ENCODE peak calls at places on chromosomes 1 and 21, in ten cellular contexts. N is IMR-90; R is CD8-positive, alpha-beta T cell; K is adrenal gland; Y is aorta; M is small intestine; G is fibroblast of lung; P is Peyer's patch; T is heart left ventricle; S is uterus. Q is an unnamed sample. For H3K4me1, the result is how much of the 10 kb centered on the place peaks cover.

GRCh38 chr1:156149374-156150106 is 3.8 kb upstream of the SEMA4A start:
- DNase-seq in G (no peak), K (no peak), R (no peak), Y (no peak), P (no peak), M (no peak), T (no peak), N (no peak), S (no peak), Q (peak)

GRCh38 chr1:9294440-9294773 is 1.7 kb downstream of the SPSB1 start:
- DNase-seq in G (peak), N (peak), S (peak), P (no peak), R (no peak), K (no peak), Y (no peak), M (no peak), T (no peak), Q (no peak)

GRCh38 chr1:248810727-248811513 is 14.8 kb downstream of the SH3BP5L start:
- DNase-seq in R (no peak), G (no peak), N (no peak), P (no peak), K (no peak), S (no peak), T (no peak), Y (peak), M (peak), Q (no peak)

GRCh38 chr1:210882414-210883221 is 251.3 kb downstream of the KCNH1 start:
- DNase-seq in T (no peak), Y (no peak), R (no peak), P (no peak), M (no peak), S (no peak), G (peak), N (peak), K (no peak), Q (no peak)

GRCh38 chr21:38477241-38477640 is 21.0 kb downstream of the ERG start:
- DNase-seq in G (peak), T (no peak), P (no peak), M (no peak), S (no peak), K (no peak), Y (no peak), N (no peak), R (no peak), Q (no peak)

GRCh38 chr1:15714438-15715136 is 21.5 kb upstream of the SLC25A34 start:
- DNase-seq in M (no peak), N (peak), G (peak), Y (no peak), S (no peak), K (no peak), R (no peak), T (peak), P (no peak), Q (no peak)

GRCh38 chr1:4700801-4701200 is 46.4 kb downstream of the AJAP1 start:
- DNase-seq in P (no peak), T (no peak), Y (no peak), N (no peak), R (no peak), S (no peak), G (no peak), K (peak), M (no peak), Q (no peak)

GRCh38 chr1:204818998-204819397 is 51.7 kb upstream of the NFASC start:
- DNase-seq in R (no peak), K (no peak), P (no peak), S (peak), Y (no peak), N (no peak), G (no peak), M (no peak), T (no peak), Q (no peak)

GRCh38 chr1:210062033-210062432 is 124.0 kb downstream of the SYT14 start:
- DNase-seq in P (no peak), N (no peak), G (no peak), R (no peak), T (no peak), S (no peak), K (no peak), Y (no peak), M (no peak), Q (no peak)

GRCh38 chr1:54997711-54997986 is 1.1 kb upstream of the BSND start:
- DNase-seq in G (no peak), K (no peak), Y (no peak), N (no peak), S (no peak), R (no peak), T (no peak), M (no peak), P (no peak), Q (no peak)

GRCh38 chr1:117661027-117661426 is 55.2 kb downstream of the TENT5C start:
- DNase-seq in M (peak), S (no peak), K (no peak), P (no peak), R (no peak), T (no peak), G (no peak), Y (no peak), N (no peak), Q (no peak)

GRCh38 chr1:6688001-6688400 is 13.6 kb downstream of the DNAJC11 start:
- DNase-seq in R (no peak), N (peak), G (peak), S (no peak), M (no peak), T (no peak), P (no peak), Y (no peak), K (no peak), Q (no peak)

GRCh38 chr1:66271216-66271903 is 262.6 kb upstream of the SGIP1 start:
- DNase-seq in Y (peak), R (no peak), G (peak), T (peak), N (peak), S (peak), M (peak), P (no peak), K (peak), Q (peak)
- H3K4me1 ChIP-seq in Y (under half), R (under half), G (under half), T (under half), N (under half), S (under half), M (under half), P (under half), K (under half), Q (under half)

DNA sequence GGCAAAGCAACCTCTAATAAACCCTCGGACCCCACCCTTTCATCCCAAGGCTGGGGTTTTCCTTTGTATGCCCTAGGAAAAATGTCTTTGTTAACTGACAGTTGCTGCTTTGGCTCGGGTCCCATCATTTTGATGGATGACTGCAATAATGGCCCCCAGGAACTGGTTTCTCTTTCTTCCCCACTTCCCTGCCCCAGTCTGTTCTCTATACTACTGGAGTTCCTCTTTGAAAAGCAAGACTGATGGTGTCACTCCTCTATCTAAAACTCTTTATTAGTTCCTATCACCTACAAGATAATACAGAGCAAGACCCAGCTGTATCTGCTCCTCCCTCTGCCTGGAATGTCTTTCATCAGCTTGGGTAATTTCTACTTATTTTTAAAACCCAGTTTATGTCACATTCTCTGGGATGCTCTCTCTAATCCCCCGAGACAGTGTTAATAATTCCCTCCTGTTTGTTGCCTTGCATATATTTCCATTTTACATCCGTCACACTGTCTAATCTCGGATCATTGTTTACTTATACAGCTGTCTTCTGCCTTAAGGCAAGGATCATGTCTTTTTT is 16.2 kb downstream of the SLAMF1 start:
- DNase-seq in K (no peak), M (no peak), Y (no peak), P (no peak), G (no peak), T (no peak), R (no peak), S (no peak), N (no peak), Q (no peak)
- H3K27ac ChIP-seq in K (no peak), M (no peak), Y (no peak), P (peak), G (no peak), T (peak), R (no peak), S (no peak), N (no peak), Q (no peak)

GRCh38 chr1:61436491-61437120 is 288.3 kb downstream of the TM2D1 start:
- DNase-seq in N (no peak), K (no peak), Y (no peak), M (peak), S (no peak), R (no peak), P (no peak), G (peak), T (peak), Q (no peak)
- H3K4me1 ChIP-seq in N (under half), K (under half), Y (under half), M (under half), S (under half), R (under half), P (under half), G (under half), T (under half), Q (under half)

GRCh38 chr21:44517175-44517899 is 22.7 kb downstream of the KRTAP10-1 start:
- DNase-seq in S (no peak), G (peak), R (no peak), N (peak), T (peak), Y (peak), M (peak), K (no peak), P (peak), Q (peak)

GRCh38 chr21:44515359-44516165 is 24.4 kb downstream of the KRTAP10-1 start:
- DNase-seq in N (no peak), Y (peak), M (no peak), G (no peak), P (no peak), T (peak), S (no peak), R (no peak), K (no peak), Q (no peak)

GRCh38 chr21:44516828-44517174 is 23.2 kb downstream of the KRTAP10-1 start:
- DNase-seq in P (no peak), N (no peak), K (no peak), M (no peak), R (no peak), Y (peak), G (no peak), S (no peak), T (no peak), Q (no peak)

GRCh38 chr21:44514746-44515358 is 25.1 kb downstream of the KRTAP10-1 start:
- DNase-seq in G (no peak), K (no peak), R (no peak), T (peak), Y (no peak), M (no peak), N (no peak), S (no peak), P (no peak), Q (no peak)

GRCh38 chr21:44516342-44516741 is 23.7 kb downstream of the KRTAP10-1 start:
- DNase-seq in T (peak), P (no peak), Y (no peak), G (no peak), R (no peak), S (no peak), K (no peak), M (no peak), N (no peak), Q (no peak)
- H3K27ac ChIP-seq in T (no peak), P (no peak), Y (no peak), G (no peak), R (no peak), S (no peak), K (no peak), M (no peak), N (no peak), Q (no peak)

GRCh38 chr1:40712997-40713396 is 21.5 kb downstream of the NFYC start:
- DNase-seq in M (peak), T (no peak), Y (no peak), N (no peak), K (no peak), R (peak), P (no peak), S (no peak), G (no peak), Q (peak)
- H3K4me1 ChIP-seq in M (under half), T (under half), Y (under half), N (under half), K (half or more), R (under half), P (half or more), S (under half), G (under half), Q (half or more)

DNA sequence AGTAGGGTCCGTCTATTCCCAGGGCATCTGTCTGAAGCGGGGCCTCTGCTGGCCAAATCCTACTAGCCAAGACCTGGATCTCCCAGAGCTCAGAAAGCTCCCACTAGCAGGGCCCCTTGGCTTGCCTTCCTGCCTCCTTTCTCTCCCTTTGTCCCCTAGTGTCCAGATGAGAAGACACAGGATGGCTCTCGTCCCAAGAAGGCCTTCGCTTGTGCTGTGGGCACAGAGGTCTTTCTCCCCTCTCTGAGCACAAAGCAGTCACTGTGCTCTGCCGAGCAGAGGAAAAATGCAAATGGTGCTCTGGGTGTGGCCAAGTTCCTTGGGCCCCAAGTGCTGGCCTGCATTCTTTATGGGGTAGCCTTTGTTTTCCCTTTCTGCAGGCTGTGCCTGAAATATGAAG is 13.0 kb upstream of the GPR137B start:
- DNase-seq in G (no peak), M (no peak), R (no peak), K (no peak), N (no peak), S (no peak), Y (no peak), T (no peak), P (no peak), Q (no peak)
- H3K27ac ChIP-seq in G (no peak), M (no peak), R (no peak), K (no peak), N (no peak), S (no peak), Y (no peak), T (no peak), P (no peak), Q (no peak)

DNA sequence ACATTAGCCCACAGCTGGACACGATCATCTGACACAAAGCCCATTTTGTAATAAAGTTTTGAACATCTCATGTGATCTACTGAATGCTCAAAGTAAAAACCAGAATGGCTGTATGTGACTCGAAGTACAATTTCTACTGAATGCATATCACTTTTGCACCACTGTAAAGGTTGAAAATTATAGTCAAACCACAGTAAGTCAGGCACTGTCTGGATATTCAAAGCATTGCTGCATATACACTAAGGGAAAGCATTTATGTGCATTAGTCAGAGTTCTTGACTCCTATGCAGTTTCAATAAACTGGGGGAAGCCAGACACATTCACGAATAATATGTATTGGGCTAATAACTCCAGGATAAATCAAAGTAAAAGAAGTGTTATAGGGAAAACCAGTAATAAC is 12.2 kb upstream of the TDRD10 start:
- DNase-seq in T (no peak), M (no peak), N (no peak), Y (no peak), K (no peak), G (no peak), S (no peak), P (no peak), R (no peak), Q (no peak)
- H3K4me1 ChIP-seq in T (under half), M (under half), N (under half), Y (under half), K (under half), G (under half), S (under half), P (under half), R (under half), Q (under half)

DNA sequence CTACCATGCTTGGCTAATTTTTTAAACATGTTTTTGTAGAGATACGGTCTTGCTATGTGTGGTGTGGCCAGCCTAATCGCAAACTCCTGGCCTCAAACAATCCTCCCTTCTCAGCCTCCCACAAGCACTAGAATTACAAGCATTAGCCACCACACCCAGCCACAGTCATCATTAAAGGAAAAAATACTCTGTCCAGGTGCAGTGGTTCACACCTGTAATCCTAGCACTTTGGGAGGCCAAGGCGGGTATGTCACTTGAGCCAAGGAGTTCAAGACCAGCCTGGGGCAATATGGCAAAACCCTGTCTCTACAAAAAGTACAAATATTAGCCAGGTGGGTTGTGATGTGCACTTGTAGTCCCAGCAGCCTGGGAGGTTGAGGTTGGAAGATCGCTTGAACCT is 25.0 kb upstream of the NLRP3 start:
- DNase-seq in K (no peak), S (no peak), Y (no peak), N (no peak), T (no peak), R (no peak), M (no peak), G (no peak), P (no peak), Q (no peak)
- H3K27ac ChIP-seq in K (no peak), S (no peak), Y (no peak), N (peak), T (peak), R (no peak), M (no peak), G (no peak), P (peak), Q (no peak)

GRCh38 chr1:1173061-1173792 is 453 bp upstream of the TTLL10 start:
- DNase-seq in N (no peak), S (no peak), Y (peak), K (no peak), P (peak), M (no peak), R (no peak), G (no peak), T (peak), Q (no peak)

GRCh38 chr1:1170215-1170890 is 3.3 kb upstream of the TTLL10 start:
- DNase-seq in M (no peak), K (no peak), R (no peak), P (peak), N (no peak), T (peak), S (no peak), G (no peak), Y (no peak), Q (no peak)

GRCh38 chr1:1169429-1170214 is 4.1 kb upstream of the TTLL10 start:
- DNase-seq in G (no peak), P (peak), S (no peak), T (peak), M (no peak), K (no peak), Y (peak), R (no peak), N (no peak), Q (no peak)

GRCh38 chr1:1170891-1171550 is 2.7 kb upstream of the TTLL10 start:
- DNase-seq in P (peak), G (no peak), S (no peak), K (peak), M (no peak), Y (no peak), T (peak), R (no peak), N (no peak), Q (no peak)

DNA sequence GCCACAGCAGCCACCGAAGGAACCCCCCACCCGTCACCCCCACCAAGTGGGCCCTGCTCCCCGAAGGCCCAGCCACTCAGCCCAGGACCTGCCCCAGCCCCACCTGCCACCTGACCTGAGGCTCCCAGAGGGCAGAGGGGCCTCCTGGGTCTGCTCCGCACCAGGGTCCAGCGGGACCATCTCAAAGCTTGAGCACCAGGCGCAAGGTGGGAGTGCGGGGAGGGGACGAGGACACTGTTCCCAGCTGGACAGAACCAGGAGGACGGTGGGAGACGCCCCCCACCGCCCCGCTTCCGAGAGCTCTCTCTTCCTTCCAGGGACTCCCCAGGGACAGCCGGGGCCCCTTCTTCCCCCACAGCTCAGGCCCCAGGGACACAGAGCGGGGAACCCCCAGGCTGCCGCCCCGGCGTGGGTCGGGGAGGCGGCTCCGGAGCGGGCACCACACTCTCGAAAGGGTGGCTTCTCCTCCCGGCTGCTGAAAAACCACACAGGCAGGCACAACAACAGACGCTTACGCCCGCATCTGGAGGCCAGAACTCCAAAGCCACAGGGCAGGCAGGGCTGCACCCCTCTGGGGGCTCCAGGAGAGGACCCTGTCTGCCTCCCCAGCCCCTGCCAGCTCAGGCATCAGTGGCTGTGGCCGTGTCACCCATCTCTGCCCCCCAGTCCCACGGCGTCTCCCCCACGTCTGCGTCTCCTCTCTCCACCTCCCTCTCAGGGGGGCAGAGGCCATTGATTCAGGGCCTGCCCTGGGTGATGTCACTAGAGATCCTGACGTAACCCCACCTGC is 1.9 kb upstream of the TTLL10 start:
- DNase-seq in G (no peak), N (no peak), R (no peak), S (no peak), M (no peak), Y (no peak), K (no peak), P (peak), T (peak), Q (no peak)
- H3K4me1 ChIP-seq in G (under half), N (under half), R (under half), S (under half), M (under half), Y (under half), K (under half), P (under half), T (under half), Q (under half)

GRCh38 chr1:10760566-10761502 is 35.6 kb downstream of the CASZ1 start:
- DNase-seq in K (no peak), N (no peak), G (no peak), M (peak), R (no peak), P (peak), T (no peak), Y (no peak), S (no peak), Q (no peak)
- H3K27ac ChIP-seq in K (no peak), N (no peak), G (no peak), M (peak), R (no peak), P (no peak), T (no peak), Y (no peak), S (no peak), Q (no peak)